ENCODE peak calls at places on chromosome 1, in four cellular contexts. N is activated B cell treated with CpG ODN at 0.5 μM for 24 hours, Z is HFFc6, K is heart left ventricle. G is an unnamed sample.

GRCh38 chr1:221778125-221778524 is 36.2 kb upstream of the DUSP10 start:
- DNase-seq in N (no peak), Z (no peak), K (no peak), G (no peak)

GRCh38 chr1:38990401-38990745 is 703 bp upstream of the AKIRIN1 start:
- DNase-seq in N (no peak), Z (peak), K (no peak), G (no peak)

GRCh38 chr1:172946814-172947507 is 103.8 kb downstream of the TNFSF18 start:
- DNase-seq in N (no peak), Z (peak), K (no peak), G (no peak)

GRCh38 chr1:147619741-147620140 is 50.6 kb downstream of the ACP6 start:
- DNase-seq in N (no peak), Z (no peak), K (no peak), G (no peak)

GRCh38 chr1:92095868-92096267 is 15.7 kb downstream of the BTBD8 start:
- DNase-seq in N (no peak), Z (no peak), K (no peak), G (no peak)

GRCh38 chr1:91774520-91775203 is 111.3 kb downstream of the TGFBR3 start:
- DNase-seq in N (no peak), Z (peak), K (no peak), G (no peak)

GRCh38 chr1:55059302-55060132 is 20.2 kb downstream of the PCSK9 start:
- DNase-seq in N (no peak), Z (no peak), K (no peak), G (no peak)

GRCh38 chr1:74508449-74508848 is 4.0 kb downstream of the LRRC53 start:
- DNase-seq in N (no peak), Z (no peak), K (no peak), G (no peak)

GRCh38 chr1:232579958-232580705 is 49.8 kb downstream of the SIPA1L2 start:
- DNase-seq in N (no peak), Z (no peak), K (no peak), G (no peak)

GRCh38 chr1:87334351-87335174 is 5.9 kb downstream of the LMO4 start:
- DNase-seq in N (no peak), Z (peak), K (peak), G (no peak)

GRCh38 chr1:24236170-24237045 is 49.3 kb upstream of the IFNLR1 start:
- DNase-seq in N (no peak), Z (peak), K (no peak), G (no peak)

GRCh38 chr1:116382321-116382720 is 9.3 kb downstream of the ATP1A1 start:
- DNase-seq in N (no peak), Z (no peak), K (no peak), G (no peak)

GRCh38 chr1:113669988-113670387 is 89.3 kb downstream of the PHTF1 start:
- DNase-seq in N (no peak), Z (no peak), K (no peak), G (no peak)
- TF ChIP-seq CTCF in N (no peak), Z (no peak), K (no peak), G (no peak)

DNA sequence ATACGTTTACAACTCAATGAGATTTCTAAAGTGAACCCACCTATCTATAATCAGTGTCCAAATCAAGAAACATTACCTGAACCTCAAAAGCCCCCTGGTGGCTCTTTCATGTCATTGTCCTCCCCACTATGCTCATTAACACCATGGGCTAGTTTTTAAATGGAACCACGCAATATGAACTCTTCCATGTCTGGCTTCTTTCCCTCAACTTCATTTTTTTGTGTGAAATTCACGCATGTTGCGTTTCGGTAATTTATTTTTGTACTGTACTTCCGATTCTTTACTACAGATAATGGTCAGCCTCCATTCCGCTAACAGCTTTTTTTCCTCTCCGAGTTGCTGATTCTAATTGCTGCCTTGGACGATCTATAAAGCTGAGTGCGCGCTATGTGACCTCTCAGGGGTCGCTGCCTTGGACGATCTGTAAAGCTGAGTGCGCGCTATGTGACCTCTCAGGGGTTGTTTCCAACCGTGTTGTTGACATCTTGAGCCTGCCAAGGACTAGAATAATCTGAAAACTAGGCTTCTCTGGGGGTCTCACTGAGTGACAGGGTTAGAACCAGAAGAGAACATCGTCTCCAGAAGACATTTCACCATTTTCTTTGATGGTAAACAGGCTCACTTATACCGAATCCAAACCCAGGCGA is 1.1 kb upstream of the CACYBP start:
- DNase-seq in N (no peak), Z (no peak), K (no peak), G (no peak)
- TF ChIP-seq CTCF in N (peak), Z (peak), K (peak), G (peak)

GRCh38 chr1:226685196-226685820 is 53.8 kb downstream of the ITPKB start:
- DNase-seq in N (no peak), Z (no peak), K (no peak), G (no peak)

GRCh38 chr1:226686440-226687436 is 52.3 kb downstream of the ITPKB start:
- DNase-seq in N (no peak), Z (no peak), K (no peak), G (no peak)

GRCh38 chr1:226688056-226688748 is 50.9 kb downstream of the ITPKB start:
- DNase-seq in N (no peak), Z (no peak), K (no peak), G (no peak)

GRCh38 chr1:226688852-226689251 is 50.2 kb downstream of the ITPKB start:
- DNase-seq in N (no peak), Z (no peak), K (no peak), G (no peak)

DNA sequence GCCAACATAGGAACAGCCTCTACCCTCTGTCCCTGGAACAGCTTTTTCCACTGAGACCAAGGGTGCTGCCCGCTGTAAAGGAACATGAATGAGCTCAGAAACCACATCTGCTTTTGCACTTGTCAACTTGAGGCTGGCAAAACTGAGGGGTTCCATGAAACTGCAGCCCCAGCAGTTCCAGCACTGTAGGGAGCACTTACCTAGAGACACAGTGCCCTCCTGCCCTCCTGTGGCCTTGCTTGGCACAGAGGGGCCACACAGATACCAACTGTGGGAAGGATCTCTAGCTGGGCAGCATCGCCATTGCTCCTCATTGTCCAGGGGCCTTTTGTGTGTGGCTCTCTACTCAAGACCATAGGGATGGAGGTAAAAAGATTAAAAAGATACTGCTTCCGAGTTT is 51.6 kb downstream of the ITPKB start:
- DNase-seq in N (no peak), Z (no peak), K (no peak), G (no peak)
- TF ChIP-seq CTCF in N (no peak), Z (peak), K (peak), G (no peak)

DNA sequence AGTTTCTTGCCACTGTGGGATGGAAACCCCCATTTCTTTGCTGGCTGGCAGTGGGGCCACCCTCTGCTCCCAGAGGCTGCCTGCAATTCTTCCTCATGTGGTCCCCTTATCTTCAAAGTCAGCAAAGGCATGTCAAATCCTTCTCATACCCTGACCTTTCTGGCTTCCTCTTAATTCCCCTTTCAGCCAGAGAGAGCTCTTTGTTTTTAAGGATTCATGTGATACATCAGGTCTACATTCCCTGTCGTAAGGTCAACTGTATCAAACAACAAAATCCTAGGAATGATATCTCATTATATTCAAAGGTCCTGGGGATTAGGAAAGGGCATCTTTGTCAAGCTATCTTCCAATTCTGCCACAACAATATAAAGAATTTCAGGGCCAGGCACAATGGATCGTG is 5.3 kb upstream of the GPR161 start:
- DNase-seq in N (no peak), Z (no peak), K (no peak), G (no peak)
- TF ChIP-seq CTCF in N (no peak), Z (no peak), K (no peak), G (no peak)

GRCh38 chr1:245277276-245277675 is 122.5 kb downstream of the KIF26B start:
- DNase-seq in N (no peak), Z (no peak), K (no peak), G (no peak)

GRCh38 chr1:245285168-245285567 is 130.4 kb downstream of the KIF26B start:
- DNase-seq in N (no peak), Z (no peak), K (no peak), G (no peak)

GRCh38 chr1:245278846-245279245 is 124.1 kb downstream of the KIF26B start:
- DNase-seq in N (no peak), Z (no peak), K (no peak), G (no peak)

GRCh38 chr1:245279346-245279745 is 124.6 kb downstream of the KIF26B start:
- DNase-seq in N (no peak), Z (no peak), K (no peak), G (no peak)

GRCh38 chr1:245283001-245283400 is 128.2 kb downstream of the KIF26B start:
- DNase-seq in N (no peak), Z (no peak), K (no peak), G (no peak)
- TF ChIP-seq CTCF in N (no peak), Z (no peak), K (no peak), G (no peak)

GRCh38 chr1:218547901-218548730 is 203.0 kb downstream of the TGFB2 start:
- DNase-seq in N (no peak), Z (no peak), K (no peak), G (no peak)

GRCh38 chr1:218548764-218549163 is 203.6 kb downstream of the TGFB2 start:
- DNase-seq in N (no peak), Z (no peak), K (no peak), G (no peak)

GRCh38 chr1:218546314-218546713 is 201.2 kb downstream of the TGFB2 start:
- DNase-seq in N (no peak), Z (peak), K (no peak), G (no peak)
- TF ChIP-seq CTCF in N (no peak), Z (peak), K (no peak), G (peak)

GRCh38 chr1:153780551-153780950 is 5.3 kb downstream of the SLC27A3 start:
- DNase-seq in N (no peak), Z (no peak), K (no peak), G (no peak)

GRCh38 chr1:153778824-153779519 is 3.8 kb downstream of the SLC27A3 start:
- DNase-seq in N (no peak), Z (no peak), K (peak), G (no peak)

GRCh38 chr1:153778051-153778823 is 3.0 kb downstream of the SLC27A3 start:
- DNase-seq in N (no peak), Z (no peak), K (peak), G (no peak)

GRCh38 chr1:153777648-153778047 is 2.4 kb downstream of the SLC27A3 start:
- DNase-seq in N (no peak), Z (no peak), K (peak), G (no peak)

DNA sequence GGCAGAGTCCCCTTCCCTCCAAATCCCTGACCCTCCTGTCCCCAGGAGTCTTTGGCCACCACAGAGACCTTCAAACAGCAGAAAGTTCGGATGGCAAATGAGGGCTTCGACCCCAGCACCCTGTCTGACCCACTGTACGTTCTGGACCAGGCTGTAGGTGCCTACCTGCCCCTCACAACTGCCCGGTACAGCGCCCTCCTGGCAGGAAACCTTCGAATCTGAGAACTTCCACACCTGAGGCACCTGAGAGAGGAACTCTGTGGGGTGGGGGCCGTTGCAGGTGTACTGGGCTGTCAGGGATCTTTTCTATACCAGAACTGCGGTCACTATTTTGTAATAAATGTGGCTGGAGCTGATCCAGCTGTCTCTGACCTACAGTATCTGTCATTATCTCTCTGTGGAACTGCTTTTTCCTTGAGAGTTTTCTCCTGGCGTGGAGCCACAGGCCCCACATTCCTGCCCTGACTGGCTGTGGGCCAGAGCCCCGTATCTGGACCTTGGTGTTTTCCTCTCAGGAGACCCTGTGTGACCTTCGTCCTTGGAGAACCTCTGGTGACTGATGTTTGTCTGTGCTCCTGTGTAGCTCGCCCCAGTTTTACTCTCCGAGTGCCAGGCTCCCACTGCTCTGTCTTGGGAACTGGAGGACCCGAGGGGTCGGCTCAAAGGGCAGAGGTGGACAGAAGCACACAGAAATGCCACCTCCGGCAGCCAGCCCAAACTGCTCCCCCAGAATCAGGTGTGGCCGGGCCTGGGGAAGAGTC is 4.8 kb downstream of the SLC27A3 start:
- DNase-seq in N (no peak), Z (no peak), K (peak), G (no peak)
- TF ChIP-seq CTCF in N (no peak), Z (no peak), K (no peak), G (no peak)

GRCh38 chr1:18575620-18576019 is 55.0 kb upstream of the PAX7 start:
- DNase-seq in N (peak), Z (no peak), K (peak), G (no peak)
- TF ChIP-seq CTCF in N (no peak), Z (peak), K (peak), G (peak)

DNA sequence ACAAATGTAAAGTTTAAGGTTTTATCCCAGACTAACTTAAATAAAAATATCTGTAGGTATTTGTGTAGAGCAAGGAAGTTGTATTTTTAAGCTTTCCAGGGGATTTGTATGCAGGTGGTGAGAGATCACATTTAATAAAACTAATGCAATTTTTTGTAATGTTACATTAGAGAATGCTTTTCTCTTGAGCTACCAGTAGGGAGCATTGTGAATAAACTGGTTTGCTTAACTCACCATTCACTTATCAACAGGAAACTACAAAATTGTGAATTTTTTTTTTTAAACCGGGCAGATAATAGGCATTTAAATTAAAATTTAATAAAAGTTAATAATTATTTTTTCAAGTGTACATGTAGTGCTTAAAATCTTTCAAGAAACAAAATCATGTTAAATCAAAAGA is 78.6 kb downstream of the IVNS1ABP start:
- DNase-seq in N (no peak), Z (no peak), K (no peak), G (no peak)
- TF ChIP-seq CTCF in N (no peak), Z (peak), K (peak), G (peak)

G was measured in AG09319.